ENCODE peak calls at places on chromosomes 1 and 21, in ten cellular contexts. L, M, W, Z, Q, J, X, I, V and P are unnamed samples.

GRCh38 chr21:39136711-39137110 is 46.5 kb downstream of the PSMG1 start:
- DNase-seq in W (peak; percentile 72), I (no peak), J (no peak), X (no peak), V (no peak), Q (no peak), L (no peak), Z (no peak), M (no peak), P (no peak)

GRCh38 chr1:172658871-172659453 is at the start of gene FASLG:
- DNase-seq in L (no peak), W (no peak), X (no peak), J (no peak), M (no peak), I (no peak), V (no peak), Z (no peak), Q (no peak), P (no peak)

GRCh38 chr21:32494946-32495703 is 82.6 kb downstream of the EVA1C start:
- DNase-seq in J (no peak), L (peak; percentile 52), Q (no peak), V (peak; percentile 10), I (no peak), X (peak; percentile 25), W (peak; percentile 57), Z (no peak), M (peak; percentile 25), P (no peak)

GRCh38 chr1:154838988-154839387 is 31.1 kb downstream of the KCNN3 start:
- DNase-seq in L (no peak), Q (no peak), Z (no peak), M (no peak), I (no peak), J (no peak), W (no peak), X (no peak), V (no peak), P (no peak)

GRCh38 chr1:27149714-27150113 is 5.2 kb downstream of the SLC9A1 start:
- DNase-seq in M (no peak), X (no peak), J (no peak), Z (no peak), W (no peak), V (no peak), L (no peak), Q (no peak), I (no peak), P (no peak)

GRCh38 chr1:40107290-40107959 is 10.4 kb upstream of the PPT1 start:
- DNase-seq in I (no peak), L (no peak), V (peak; percentile 48), Z (no peak), J (peak; percentile 84), W (peak; percentile 94), M (no peak), Q (no peak), X (no peak), P (no peak)

GRCh38 chr1:3795453-3796214 is 664 bp downstream of the LRRC47 start:
- DNase-seq in J (no peak), I (peak; percentile 78), W (no peak), Z (no peak), M (peak; percentile 82), V (no peak), L (no peak), Q (no peak), X (no peak), P (no peak)

GRCh38 chr21:29104239-29104708 is 26.2 kb upstream of the MAP3K7CL start:
- DNase-seq in M (no peak), J (no peak), Z (no peak), X (no peak), Q (no peak), V (no peak), L (no peak), W (peak; percentile 3), I (no peak), P (no peak)

GRCh38 chr1:76622774-76623173 is 244.5 kb upstream of the ST6GALNAC5 start:
- DNase-seq in I (no peak), M (no peak), W (no peak), J (no peak), Q (no peak), Z (no peak), V (no peak), L (no peak), X (no peak), P (no peak)

GRCh38 chr1:67495327-67495726 is 65.1 kb upstream of the SERBP1 start:
- DNase-seq in J (no peak), L (no peak), Q (no peak), Z (no peak), X (no peak), I (no peak), W (no peak), M (no peak), V (no peak), P (no peak)

GRCh38 chr1:21638531-21639341 is 30.4 kb downstream of the RAP1GAP start:
- DNase-seq in X (no peak), V (peak; percentile 85), W (peak; percentile 88), J (peak; percentile 75), Z (no peak), L (no peak), I (peak; percentile 90), M (no peak), Q (no peak), P (no peak)

GRCh38 chr1:119986007-119986497 is 83.4 kb downstream of the NOTCH2 start:
- DNase-seq in Z (no peak), Q (no peak), M (no peak), L (no peak), I (no peak), J (no peak), W (no peak), X (no peak), V (no peak), P (no peak)

GRCh38 chr1:119987689-119988088 is 81.8 kb downstream of the NOTCH2 start:
- DNase-seq in Q (no peak), L (no peak), Z (no peak), X (no peak), M (no peak), J (no peak), I (no peak), V (no peak), W (no peak), P (no peak)

GRCh38 chr1:119984771-119985170 is 84.7 kb downstream of the NOTCH2 start:
- DNase-seq in X (no peak), Z (no peak), M (no peak), J (no peak), Q (no peak), W (peak; percentile 60), I (no peak), L (no peak), V (no peak), P (no peak)

GRCh38 chr1:119988316-119989067 is 81.0 kb downstream of the NOTCH2 start:
- DNase-seq in I (no peak), X (no peak), Q (no peak), W (no peak), M (no peak), J (no peak), Z (no peak), L (no peak), V (no peak), P (no peak)

GRCh38 chr1:119987112-119987511 is 82.3 kb downstream of the NOTCH2 start:
- DNase-seq in Q (no peak), V (peak; percentile 40), M (no peak), I (no peak), L (no peak), Z (no peak), J (no peak), W (peak; percentile 95), X (peak; percentile 41), P (no peak)
- TF ChIP-seq CTCF in Q (no peak), V (no peak), M (no peak), I (no peak), L (no peak), Z (no peak), J (no peak), W (no peak), X (no peak), P (no peak)

DNA sequence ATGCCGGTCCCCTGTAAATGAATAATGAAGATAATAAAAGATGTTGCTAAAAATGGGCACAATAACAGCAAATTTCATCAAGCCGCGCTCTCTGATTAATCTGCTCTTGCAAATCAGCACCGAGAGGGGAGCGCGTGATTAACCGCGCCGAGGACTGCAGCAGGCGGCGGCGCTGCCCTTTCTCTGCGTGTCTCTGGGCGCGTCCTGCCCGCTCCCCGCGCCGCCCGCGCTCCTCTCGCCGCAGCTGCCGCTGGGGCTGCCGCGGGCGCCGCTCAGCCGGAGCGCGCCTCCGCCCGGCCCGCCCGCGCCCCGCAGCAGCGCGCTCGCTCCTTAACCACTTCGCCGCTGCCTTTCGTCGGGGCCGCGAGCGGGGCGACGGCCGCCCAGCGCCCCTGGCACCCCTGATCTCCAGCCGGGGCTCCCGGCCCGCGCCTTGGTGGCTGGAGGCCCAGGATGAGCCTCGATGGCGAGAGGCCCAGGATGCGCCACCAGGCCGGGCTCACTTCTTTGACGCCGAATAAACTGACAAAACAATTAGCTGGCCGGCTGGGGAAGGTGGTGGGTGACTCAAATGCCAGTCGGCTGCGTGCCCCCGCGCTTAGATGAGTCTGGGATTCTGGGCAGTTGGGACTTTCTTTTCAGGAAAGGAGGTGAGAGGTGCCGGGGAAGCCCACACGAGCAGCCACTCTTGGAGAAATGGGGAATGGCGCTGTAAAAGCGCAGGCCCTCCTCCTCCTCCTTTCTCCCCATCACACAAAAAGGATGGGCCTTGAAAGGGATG is 221.4 kb upstream of the PKN2 start:
- DNase-seq in M (no peak), W (peak; percentile 46), L (peak; percentile 16), Q (no peak), V (peak; percentile 75), X (no peak), Z (no peak), J (peak; percentile 40), I (peak; percentile 33), P (peak; percentile 54)
- TF ChIP-seq CTCF in M (no peak), W (no peak), L (no peak), Q (no peak), V (no peak), X (no peak), Z (no peak), J (no peak), I (no peak), P (no peak)

DNA sequence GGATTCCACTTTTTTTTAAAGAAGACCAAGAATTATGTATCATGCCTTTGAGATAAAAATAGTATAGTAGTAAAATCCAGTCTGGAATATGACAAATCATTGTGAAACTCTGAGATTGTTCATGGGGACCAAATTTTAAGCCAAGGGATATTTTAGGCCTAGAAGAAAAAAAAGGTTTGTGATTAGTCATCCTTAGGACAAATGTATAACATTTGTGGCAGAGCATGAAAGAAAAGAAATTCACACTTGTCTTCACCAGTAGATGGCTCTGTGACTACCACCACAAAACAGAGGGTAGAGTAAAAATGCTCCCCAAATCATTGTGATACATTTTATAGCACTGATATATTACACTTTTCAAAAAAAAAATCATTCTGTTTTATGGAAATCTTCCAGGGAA is 226.1 kb downstream of the KCTD3 start:
- DNase-seq in W (peak; percentile 14), X (peak; percentile 20), Q (no peak), V (no peak), J (no peak), Z (no peak), I (no peak), L (no peak), M (no peak), P (no peak)
- TF ChIP-seq CTCF in W (peak; percentile 35), X (peak; percentile 36), Q (no peak), V (peak; percentile 39), J (peak; percentile 28), Z (no peak), I (no peak), L (no peak), M (no peak), P (peak; percentile 17)

DNA sequence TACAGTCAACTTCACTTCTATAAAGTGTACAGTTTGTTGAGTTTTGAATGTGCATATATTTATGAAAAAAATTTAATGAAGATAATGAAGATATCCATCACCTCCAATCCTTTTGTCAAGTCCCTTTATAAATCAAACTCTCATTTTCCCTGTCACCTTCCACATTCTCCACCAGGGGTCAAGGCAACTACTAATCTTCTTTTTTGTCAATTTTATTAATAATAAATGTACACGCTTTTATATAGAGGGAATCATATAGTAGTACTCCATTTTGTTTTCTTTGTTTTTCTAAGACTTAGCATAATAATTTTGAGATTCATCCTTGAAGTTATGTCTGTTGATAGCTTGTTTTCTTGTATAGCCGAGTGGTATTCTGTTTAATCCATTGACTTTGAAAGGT is 1594.2 kb upstream of the PRMT6 start:
- DNase-seq in I (no peak), V (no peak), L (no peak), W (no peak), Z (no peak), X (no peak), J (no peak), Q (no peak), M (no peak), P (no peak)
- TF ChIP-seq CTCF in I (no peak), V (no peak), L (no peak), W (no peak), Z (no peak), X (no peak), J (no peak), Q (no peak), M (no peak), P (peak; percentile 30)